ENCODE peak calls at places on chromosomes 4 and X, in four cellular contexts. J is IMR-90, L is heart right ventricle, W is upper lobe of right lung. N is an unnamed sample.

GRCh38 chr4:794911-795725 is 30.8 kb downstream of the CPLX1 start:
- DNase-seq in J (no peak), L (no peak), W (no peak), N (no peak)

GRCh38 chr4:185567828-185568442 is 32.6 kb upstream of the PDLIM3 start:
- DNase-seq in J (peak; percentile 78), L (peak; percentile 63), W (no peak), N (peak; percentile 33)

GRCh38 chr4:168817418-168817817 is 192.6 kb downstream of the CBR4 start:
- DNase-seq in J (no peak), L (no peak), W (no peak), N (no peak)

GRCh38 chr4:74032064-74032463 is 6.4 kb downstream of the CXCL3 start:
- DNase-seq in J (peak; percentile 35), L (no peak), W (no peak), N (no peak)

GRCh38 chr4:65552071-65552470 is 118.2 kb downstream of the EPHA5 start:
- DNase-seq in J (no peak), L (no peak), W (no peak), N (no peak)

GRCh38 chr4:3745886-3746656 is 20.1 kb upstream of the ADRA2C start:
- DNase-seq in J (no peak), L (no peak), W (no peak), N (no peak)

GRCh38 chr4:3371038-3371437 is 70.7 kb upstream of the HGFAC start:
- DNase-seq in J (no peak), L (no peak), W (no peak), N (no peak)

GRCh38 chrX:152897216-152898144 is at the start of gene ZNF185:
- DNase-seq in J (no peak), L (no peak), W (peak; percentile 87), N (peak; percentile 56)

GRCh38 chrX:46180258-46180687 is 364.9 kb downstream of the ZNF674 start:
- DNase-seq in J (peak; percentile 47), L (no peak), W (no peak), N (no peak)

GRCh38 chr4:153038493-153039311 is 102.6 kb downstream of the FHDC1 start:
- DNase-seq in J (no peak), L (no peak), W (no peak), N (no peak)

GRCh38 chrX:1167466-1167865 is 45.0 kb downstream of the CRLF2 start:
- DNase-seq in J (no peak), L (no peak), W (no peak), N (no peak)

GRCh38 chrX:31223817-31224216 is 152.0 kb upstream of the FTHL17 start:
- DNase-seq in J (peak; percentile 80), L (no peak), W (no peak), N (no peak)

GRCh38 chr4:92529510-92529909 is 225.7 kb downstream of the GRID2 start:
- DNase-seq in J (no peak), L (no peak), W (no peak), N (no peak)

GRCh38 chr4:76449824-76450223 is 14.8 kb downstream of the SHROOM3 start:
- DNase-seq in J (no peak), L (no peak), W (no peak), N (no peak)

GRCh38 chr4:1072830-1073446 is 40.4 kb downstream of the RNF212 start:
- DNase-seq in J (peak; percentile 53), L (no peak), W (peak; percentile 62), N (peak; percentile 84)

GRCh38 chr4:99710681-99711345 is 53.2 kb upstream of the C4orf54 start:
- DNase-seq in J (peak; percentile 63), L (no peak), W (no peak), N (no peak)

GRCh38 chr4:165715989-165716388 is 157.0 kb upstream of the TLL1 start:
- DNase-seq in J (no peak), L (no peak), W (no peak), N (no peak)

GRCh38 chr4:125283702-125284279 is 31.0 kb upstream of the FAT4 start:
- DNase-seq in J (peak; percentile 51), L (no peak), W (no peak), N (no peak)

GRCh38 chrX:1491851-1492349 is 39.2 kb upstream of the ASMTL start:
- DNase-seq in J (no peak), L (no peak), W (peak; percentile 47), N (no peak)

GRCh38 chr4:30825008-30825765 is 105.0 kb downstream of the PCDH7 start:
- DNase-seq in J (peak; percentile 30), L (no peak), W (no peak), N (no peak)

GRCh38 chr4:107757860-107758476 is 37.9 kb upstream of the PAPSS1 start:
- DNase-seq in J (peak; percentile 44), L (no peak), W (no peak), N (no peak)

GRCh38 chr4:108165601-108166000 is 3.1 kb downstream of the LEF1 start:
- DNase-seq in J (no peak), L (no peak), W (no peak), N (no peak)

GRCh38 chr4:39922389-39922788 is 55.3 kb downstream of the PDS5A start:
- DNase-seq in J (no peak), L (no peak), W (no peak), N (no peak)

GRCh38 chr4:56757270-56757746 is 64.2 kb downstream of the SPINK2 start:
- DNase-seq in J (peak; percentile 75), L (no peak), W (no peak), N (peak; percentile 37)

GRCh38 chrX:136258951-136259350 is 7.8 kb upstream of the MAP7D3 start:
- DNase-seq in J (no peak), L (no peak), W (no peak), N (no peak)

GRCh38 chr4:8818063-8818881 is 53.4 kb downstream of the HMX1 start:
- DNase-seq in J (no peak), L (no peak), W (peak; percentile 52), N (no peak)

DNA sequence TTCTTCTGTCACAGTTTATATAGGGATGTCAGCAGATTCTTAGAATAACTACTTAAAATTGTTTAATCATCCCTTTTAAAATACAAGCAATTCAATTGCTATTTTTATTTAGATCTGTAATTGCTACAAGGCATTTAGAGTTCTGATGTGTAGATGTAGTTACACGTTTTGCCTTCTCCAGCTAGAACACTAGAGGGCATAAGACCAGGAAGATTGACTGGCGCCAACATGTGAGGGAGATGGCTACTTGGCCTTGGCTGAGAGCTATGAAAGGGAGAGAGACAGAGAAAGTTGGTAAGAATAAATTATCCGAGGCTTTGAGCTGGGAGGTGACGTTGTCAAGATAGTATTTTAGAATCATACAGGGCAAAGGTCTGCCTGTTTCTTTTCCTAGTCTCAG is 563.7 kb upstream of the PRKX start:
- DNase-seq in J (no peak), L (no peak), W (no peak), N (no peak)
- TF ChIP-seq CTCF in J (no peak), L (no peak), W (no peak), N (no peak)

DNA sequence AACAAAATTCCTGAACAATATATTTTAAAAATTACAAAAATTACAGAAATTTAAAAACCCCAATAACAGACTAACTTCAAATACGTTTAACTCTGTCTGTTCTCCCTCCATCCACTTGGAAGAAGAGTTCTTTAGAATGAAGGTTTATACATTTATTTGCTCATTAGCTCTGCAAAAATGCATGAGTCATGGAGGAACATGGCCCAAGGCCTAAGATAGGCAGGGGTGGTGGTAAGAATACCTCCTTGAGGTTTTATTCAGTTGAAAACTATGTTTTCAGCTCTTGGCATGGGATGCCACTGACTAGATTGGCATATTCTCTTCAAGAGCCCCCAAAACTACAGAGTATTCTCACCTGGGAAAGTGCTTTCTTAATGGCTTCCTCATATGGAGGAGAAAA is 8.8 kb upstream of the LRRC66 start:
- DNase-seq in J (peak; percentile 79), L (no peak), W (no peak), N (no peak)
- H3K36me3 ChIP-seq in J (peaks cover 24% of the 10 kb centered on the region), L (no peaks in the 10 kb centered on the region), W (peaks cover 34% of the 10 kb centered on the region), N (no peaks in the 10 kb centered on the region)

GRCh38 chr4:127856485-127857447 is 23.9 kb upstream of the PLK4 start:
- DNase-seq in J (peak; percentile 93), L (no peak), W (no peak), N (no peak)

GRCh38 chr4:127852661-127853060 is 28.0 kb upstream of the PLK4 start:
- DNase-seq in J (no peak), L (no peak), W (no peak), N (no peak)

GRCh38 chr4:127857641-127858040 is 23.1 kb upstream of the PLK4 start:
- DNase-seq in J (no peak), L (no peak), W (no peak), N (no peak)
- TF ChIP-seq CTCF in J (no peak), L (no peak), W (no peak), N (no peak)

GRCh38 chr4:119246177-119246576 is 33.7 kb downstream of the USP53 start:
- DNase-seq in J (no peak), L (no peak), W (no peak), N (no peak)
- H3K36me3 ChIP-seq in J (peaks cover 8% of the 10 kb centered on the region), L (no peaks in the 10 kb centered on the region), W (peaks cover 58% of the 10 kb centered on the region), N (no peaks in the 10 kb centered on the region)

N was measured in mucosa of descending colon.